ENCODE peak calls at places on chromosomes 3 and 15, in eight cellular contexts. Q is T47D; Z is stomach; U is stimulated activated CD8-positive, alpha-beta memory T cell treated with anti-CD3 and anti-CD28 coated beads, Interleukin-15, amount 100 ng/mL, for 24 hours; C is NCI-H2081; B is amniotic epithelial cell; I is coronary artery; L is activated naive CD8-positive, alpha-beta T cell treated with anti-CD3 and anti-CD28 coated beads, Interleukin-2, amount 10 ng/mL, durations not matched to agents 7 days and 5 days. V is an unnamed sample.

GRCh38 chr3:111519193-111519592 is 22.8 kb upstream of the CD96 start:
- DNase-seq in Q (no peak), Z (no peak), U (no peak), C (no peak), B (no peak), I (no peak), L (no peak), V (no peak)

GRCh38 chr15:98547741-98548166 is 100.6 kb upstream of the IGF1R start:
- DNase-seq in Q (no peak), Z (no peak), U (no peak), C (no peak), B (no peak), I (no peak), L (no peak), V (no peak)

GRCh38 chr3:125156491-125156890 is 56.1 kb downstream of the SLC12A8 start:
- DNase-seq in Q (no peak), Z (no peak), U (no peak), C (no peak), B (no peak), I (no peak), L (no peak), V (no peak)

GRCh38 chr3:45475145-45475544 is 86.8 kb downstream of the LARS2 start:
- DNase-seq in Q (no peak), Z (no peak), U (no peak), C (no peak), B (no peak), I (no peak), L (no peak), V (no peak)

GRCh38 chr3:71817262-71817661 is 32.3 kb upstream of the PROK2 start:
- DNase-seq in Q (no peak), Z (no peak), U (no peak), C (no peak), B (no peak), I (no peak), L (no peak), V (no peak)

GRCh38 chr15:73732911-73733310 is 20.2 kb downstream of the INSYN1 start:
- DNase-seq in Q (peak), Z (no peak), U (no peak), C (no peak), B (no peak), I (no peak), L (no peak), V (no peak)

GRCh38 chr3:148146947-148147346 is 550.8 kb upstream of the AGTR1 start:
- DNase-seq in Q (no peak), Z (no peak), U (no peak), C (no peak), B (peak), I (no peak), L (no peak), V (no peak)

GRCh38 chr3:133943639-133944131 is 48.0 kb upstream of the RAB6B start:
- DNase-seq in Q (peak), Z (peak), U (no peak), C (no peak), B (peak), I (peak), L (no peak), V (no peak)

GRCh38 chr3:62373215-62373614 is at the start of gene FEZF2:
- DNase-seq in Q (no peak), Z (no peak), U (no peak), C (no peak), B (no peak), I (no peak), L (no peak), V (no peak)

GRCh38 chr3:111589303-111590095 is 5.6 kb downstream of the ZBED2 start:
- DNase-seq in Q (no peak), Z (no peak), U (no peak), C (no peak), B (peak), I (no peak), L (no peak), V (no peak)

GRCh38 chr3:73509812-73510211 is 114.9 kb downstream of the PDZRN3 start:
- DNase-seq in Q (no peak), Z (no peak), U (no peak), C (no peak), B (peak), I (no peak), L (no peak), V (no peak)

GRCh38 chr3:188776447-188776846 is 395.3 kb upstream of the TPRG1 start:
- DNase-seq in Q (no peak), Z (no peak), U (no peak), C (no peak), B (no peak), I (no peak), L (no peak), V (no peak)